ENCODE peak calls at places on chromosomes 5 and 9, in ten cellular contexts. L is heart left ventricle; U is CD4-positive, alpha-beta T cell; E is brain microvascular endothelial cell; Z is mesendoderm; H is hepatocyte; C is CD8-positive, alpha-beta memory T cell; W is uterus; R is tibial artery; G is keratinocyte. P is an unnamed sample.

GRCh38 chr9:117268847-117269452 is 145.9 kb downstream of the ASTN2 start:
- DNase-seq in C (no peak), Z (no peak), H (no peak), E (no peak), R (no peak), U (no peak), L (no peak), G (no peak), W (no peak), P (no peak)

GRCh38 chr5:54387659-54388232 is 67.8 kb upstream of the HSPB3 start:
- DNase-seq in G (no peak), E (peak; percentile 40), U (no peak), W (no peak), Z (no peak), L (no peak), R (no peak), H (no peak), C (no peak), P (no peak)

GRCh38 chr9:20985851-20986600 is 45.4 kb downstream of the HACD4 start:
- DNase-seq in E (no peak), G (no peak), C (no peak), H (no peak), R (no peak), U (no peak), L (no peak), W (no peak), Z (no peak), P (no peak)

GRCh38 chr5:169875091-169875727 is 105.1 kb downstream of the INSYN2B start:
- DNase-seq in E (no peak), U (no peak), H (peak; percentile 9), Z (no peak), R (no peak), W (peak; percentile 34), L (no peak), C (no peak), G (no peak), P (no peak)

GRCh38 chr5:180816608-180817534 is 14.3 kb upstream of the MGAT1 start:
- DNase-seq in R (peak; percentile 63), L (peak; percentile 84), U (no peak), C (no peak), Z (no peak), W (peak; percentile 70), H (no peak), E (peak; percentile 27), G (no peak), P (no peak)

GRCh38 chr5:172187118-172188032 is 649 bp downstream of the STK10 start:
- DNase-seq in L (peak; percentile 64), Z (peak; percentile 84), G (peak; percentile 87), C (peak; percentile 74), E (peak; percentile 68), R (no peak), W (peak; percentile 46), H (peak; percentile 82), U (peak; percentile 70), P (no peak)

GRCh38 chr9:109683521-109683920 is 96.5 kb upstream of the PALM2AKAP2 start:
- DNase-seq in E (peak; percentile 29), R (no peak), Z (no peak), W (no peak), C (no peak), H (no peak), U (no peak), L (no peak), G (no peak), P (no peak)

GRCh38 chr9:96176901-96177718 is 124.9 kb downstream of the HSD17B3 start:
- DNase-seq in C (no peak), R (no peak), H (peak; percentile 65), L (no peak), E (no peak), Z (peak; percentile 46), W (no peak), G (no peak), U (no peak), P (peak; percentile 34)

GRCh38 chr5:173472784-173473278 is 143.6 kb downstream of the BOD1 start:
- DNase-seq in U (no peak), W (no peak), E (no peak), Z (no peak), H (no peak), R (peak; percentile 78), C (no peak), G (no peak), L (no peak), P (peak; percentile 43)

GRCh38 chr5:173468821-173469251 is 140.6 kb upstream of the STC2 start:
- DNase-seq in L (no peak), E (no peak), G (no peak), C (no peak), U (no peak), H (no peak), Z (no peak), R (no peak), W (no peak), P (no peak)

GRCh38 chr5:173474881-173475287 is 141.6 kb downstream of the BOD1 start:
- DNase-seq in Z (no peak), E (peak; percentile 60), C (no peak), G (no peak), H (no peak), U (no peak), R (no peak), L (no peak), W (no peak), P (no peak)

GRCh38 chr5:173473293-173473692 is 143.2 kb downstream of the BOD1 start:
- DNase-seq in W (no peak), H (no peak), L (no peak), U (no peak), Z (no peak), R (no peak), G (no peak), E (no peak), C (no peak), P (no peak)

DNA sequence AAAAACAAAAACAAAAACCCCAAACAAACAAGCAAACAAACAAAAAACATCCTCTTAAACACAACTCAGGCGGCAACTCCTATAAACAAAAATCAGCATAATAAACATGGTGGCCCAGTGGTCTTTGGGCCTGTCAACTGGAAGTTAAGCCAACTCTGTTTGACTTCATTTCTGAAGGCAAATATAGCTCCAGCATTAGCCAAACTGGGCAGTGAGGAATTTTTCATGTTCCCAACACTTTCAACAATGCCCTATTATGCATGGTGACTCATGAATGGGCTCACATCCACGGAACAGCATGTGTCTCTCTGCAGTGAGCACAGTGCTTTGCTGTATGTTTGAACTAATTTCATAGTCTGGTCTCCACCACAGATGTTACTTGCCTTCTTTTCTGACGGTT is 143.9 kb upstream of the STC2 start:
- DNase-seq in H (peak; percentile 53), G (peak; percentile 45), R (peak; percentile 89), L (peak; percentile 56), E (peak; percentile 97), W (peak; percentile 51), Z (no peak), C (no peak), U (no peak), P (peak; percentile 91)
- H3K27ac ChIP-seq in H (peak overlapping the region; percentile 67), G (peak overlapping the region; percentile 22), R (peak overlapping the region; percentile 85), L (peak overlapping the region; percentile 66), E (peak overlapping the region; percentile 96), W (peak overlapping the region; percentile 68), Z (no peak overlapping the region), C (no peak overlapping the region), U (no peak overlapping the region), P (peak overlapping the region; percentile 97)

GRCh38 chr9:132582786-132583583 is 579 bp downstream of the BARHL1 start:
- DNase-seq in G (no peak), L (no peak), U (no peak), W (no peak), Z (no peak), R (no peak), E (no peak), C (no peak), H (no peak), P (no peak)

GRCh38 chr9:132577119-132577518 is 5.3 kb upstream of the BARHL1 start:
- DNase-seq in C (no peak), U (no peak), R (no peak), H (no peak), Z (no peak), W (no peak), L (no peak), E (no peak), G (no peak), P (no peak)

GRCh38 chr9:132582276-132582785 is at the start of gene BARHL1:
- DNase-seq in W (no peak), C (no peak), Z (no peak), G (no peak), H (no peak), U (no peak), E (no peak), R (no peak), L (no peak), P (no peak)

GRCh38 chr9:132578367-132578932 is 4.0 kb upstream of the BARHL1 start:
- DNase-seq in C (no peak), G (no peak), L (no peak), H (no peak), E (no peak), R (no peak), Z (no peak), U (no peak), W (no peak), P (no peak)

GRCh38 chr9:132579427-132579798 is 3.0 kb upstream of the BARHL1 start:
- DNase-seq in U (no peak), L (no peak), Z (no peak), G (no peak), W (no peak), E (no peak), R (no peak), H (no peak), C (no peak), P (no peak)
- H3K27ac ChIP-seq in U (no peak overlapping the region), L (no peak overlapping the region), Z (no peak overlapping the region), G (no peak overlapping the region), W (no peak overlapping the region), E (no peak overlapping the region), R (no peak overlapping the region), H (no peak overlapping the region), C (no peak overlapping the region), P (no peak overlapping the region)

GRCh38 chr5:123093279-123094226 is 4.5 kb downstream of the PRDM6 start:
- DNase-seq in U (no peak), G (no peak), L (no peak), R (no peak), H (peak; percentile 30), C (no peak), W (no peak), Z (peak; percentile 67), E (no peak), P (no peak)
- H3K27ac ChIP-seq in U (no peak overlapping the region), G (no peak overlapping the region), L (no peak overlapping the region), R (peak overlapping the region; percentile 95), H (peak overlapping the region; percentile 78), C (no peak overlapping the region), W (no peak overlapping the region), Z (no peak overlapping the region), E (no peak overlapping the region), P (no peak overlapping the region)

GRCh38 chr9:125679597-125680189 is 27.3 kb downstream of the MAPKAP1 start:
- DNase-seq in W (no peak), E (no peak), U (no peak), G (no peak), Z (no peak), R (no peak), H (no peak), L (no peak), C (no peak), P (no peak)

GRCh38 chr9:125680442-125680841 is 26.6 kb downstream of the MAPKAP1 start:
- DNase-seq in E (no peak), U (no peak), Z (no peak), R (no peak), C (no peak), G (no peak), H (no peak), W (no peak), L (no peak), P (no peak)

GRCh38 chr9:125681086-125681622 is 25.9 kb downstream of the MAPKAP1 start:
- DNase-seq in L (no peak), H (no peak), E (no peak), Z (no peak), R (no peak), G (no peak), C (no peak), W (no peak), U (no peak), P (no peak)

DNA sequence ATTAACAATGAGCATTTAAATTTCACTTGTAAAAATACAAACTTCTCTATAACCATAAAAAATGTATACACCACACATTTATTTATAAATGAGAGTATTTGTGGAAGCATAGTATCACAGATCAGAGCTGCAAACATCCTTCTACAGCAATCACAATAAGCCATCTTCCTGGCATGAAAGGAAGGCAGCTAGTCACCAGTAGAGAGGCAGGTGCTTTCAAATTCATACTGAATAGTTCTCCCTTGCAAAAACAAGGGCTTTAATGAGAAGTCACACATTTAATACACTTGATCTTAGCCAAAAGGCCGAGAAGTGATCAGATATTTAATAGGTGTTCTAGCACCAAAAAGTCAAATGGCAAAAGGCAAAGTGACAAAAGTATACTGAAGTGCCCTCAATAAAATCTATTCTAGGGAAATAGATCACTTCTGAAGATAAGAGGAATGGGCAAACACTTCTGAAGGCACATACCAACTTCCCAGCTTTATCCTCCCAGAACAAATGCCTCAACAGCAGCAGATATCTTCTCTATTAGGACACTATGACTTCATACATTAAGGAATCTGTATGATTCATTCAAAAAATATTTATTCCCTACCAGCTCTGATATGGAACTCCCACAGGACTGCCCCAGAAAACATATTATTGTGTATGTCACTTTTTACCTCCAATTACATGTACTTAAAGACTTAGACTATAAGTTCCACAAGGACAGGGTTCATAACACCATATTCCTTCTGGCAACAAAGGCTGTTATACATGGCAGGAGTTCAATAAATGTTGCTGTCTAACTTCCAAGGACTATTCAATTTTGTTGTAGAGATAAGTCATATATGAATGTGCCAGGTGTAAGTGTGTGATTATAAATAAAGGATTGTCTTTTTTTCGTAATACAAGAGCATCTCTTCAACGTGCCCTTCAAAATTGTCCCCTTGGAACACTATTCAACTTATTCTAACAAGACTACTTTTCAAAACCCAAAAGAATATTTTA is 31.7 kb downstream of the MAPKAP1 start:
- DNase-seq in H (peak; percentile 16), W (no peak), L (no peak), C (no peak), Z (peak; percentile 82), U (no peak), R (no peak), G (no peak), E (peak; percentile 63), P (no peak)
- H3K27ac ChIP-seq in H (peak overlapping the region; percentile 32), W (peak overlapping the region; percentile 1), L (no peak overlapping the region), C (no peak overlapping the region), Z (no peak overlapping the region), U (no peak overlapping the region), R (no peak overlapping the region), G (peak overlapping the region; percentile 35), E (peak overlapping the region; percentile 41), P (no peak overlapping the region)